ENCODE peak calls at places on chromosomes 6 and 20, in five cellular contexts. A, Z, B, P and T are unnamed samples.

GRCh38 chr6:53192590-53193232 is 44.1 kb upstream of the GCM1 start:
- DNase-seq in A (no peak), Z (no peak), B (no peak), P (no peak), T (peak; percentile 83)

GRCh38 chr6:39225946-39226437 is 3.3 kb downstream of the KCNK5 start:
- DNase-seq in A (no peak), Z (no peak), B (no peak), P (peak; percentile 53), T (no peak)

GRCh38 chr20:5770987-5771318 is 20.8 kb downstream of the SHLD1 start:
- DNase-seq in A (no peak), Z (no peak), B (no peak), P (no peak), T (no peak)

GRCh38 chr20:34541264-34541901 is 17.1 kb upstream of the MAP1LC3A start:
- DNase-seq in A (no peak), Z (no peak), B (no peak), P (no peak), T (no peak)

GRCh38 chr6:47303383-47303782 is 6.3 kb downstream of the TNFRSF21 start:
- DNase-seq in A (no peak), Z (no peak), B (no peak), P (no peak), T (no peak)

GRCh38 chr6:108921547-108922331 is 73.5 kb downstream of the ARMC2 start:
- DNase-seq in A (no peak), Z (no peak), B (peak; percentile 76), P (no peak), T (peak; percentile 91)

GRCh38 chr6:113750148-113750547 is 107.0 kb upstream of the MARCKS start:
- DNase-seq in A (no peak), Z (no peak), B (no peak), P (no peak), T (no peak)

GRCh38 chr6:26156105-26156849 is 69.0 kb downstream of the HFE start:
- DNase-seq in A (peak; percentile 81), Z (peak; percentile 84), B (peak; percentile 94), P (peak; percentile 94), T (peak; percentile 96)

GRCh38 chr6:26198626-26199056 is 111.4 kb downstream of the HFE start:
- DNase-seq in A (no peak), Z (peak; percentile 70), B (peak; percentile 66), P (no peak), T (no peak)

GRCh38 chr6:85580104-85580877 is 13.4 kb downstream of the SNX14 start:
- DNase-seq in A (peak; percentile 5), Z (no peak), B (no peak), P (no peak), T (peak; percentile 74)

GRCh38 chr6:102114402-102114801 is 720.9 kb downstream of the GRIK2 start:
- DNase-seq in A (no peak), Z (peak; percentile 24), B (no peak), P (no peak), T (peak; percentile 53)

GRCh38 chr6:100078509-100078908 is 84.5 kb upstream of the MCHR2 start:
- DNase-seq in A (peak; percentile 58), Z (peak; percentile 69), B (peak; percentile 54), P (peak; percentile 4), T (peak; percentile 49)

GRCh38 chr20:48648482-48649051 is 179.2 kb downstream of the PREX1 start:
- DNase-seq in A (no peak), Z (no peak), B (no peak), P (peak; percentile 14), T (no peak)

GRCh38 chr6:43771210-43771857 is 1.3 kb downstream of the VEGFA start:
- DNase-seq in A (no peak), Z (peak; percentile 53), B (peak; percentile 51), P (peak; percentile 79), T (peak; percentile 77)

GRCh38 chr20:19212524-19213502 is at the start of gene SLC24A3:
- DNase-seq in A (peak; percentile 19), Z (peak; percentile 74), B (peak; percentile 30), P (peak; percentile 70), T (peak; percentile 82)

GRCh38 chr20:50471231-50471630 is 39.0 kb upstream of the PTPN1 start:
- DNase-seq in A (no peak), Z (peak; percentile 18), B (no peak), P (peak; percentile 40), T (peak; percentile 4)

GRCh38 chr6:143949962-143950361 is 58.1 kb downstream of the PLAGL1 start:
- DNase-seq in A (no peak), Z (no peak), B (no peak), P (no peak), T (no peak)

GRCh38 chr20:1841554-1842140 is 53.6 kb upstream of the SIRPA start:
- DNase-seq in A (peak; percentile 31), Z (peak; percentile 48), B (no peak), P (no peak), T (peak; percentile 50)